ENCODE peak calls at places on chromosomes 5 and 9, in eight cellular contexts. R is Karpas-422, C is GM23248, L is OCI-LY7, T is SK-N-SH, E is GM23338, O is HCT116, Z is hepatocyte. S is an unnamed sample.
A peak's percentile ranks its signal among the peaks of the same experiment; 100 is the strongest.

GRCh38 chr5:149445739-149446369 is 66.8 kb upstream of the IL17B start:
- DNase-seq in O (no peak), Z (peak; percentile 85), R (no peak), E (no peak), T (no peak), L (no peak), C (peak; percentile 97), S (peak; percentile 41)

GRCh38 chr9:34985311-34985899 is 4.1 kb upstream of the DNAJB5 start:
- DNase-seq in R (peak; percentile 88), L (peak; percentile 76), T (peak; percentile 68), E (peak; percentile 84), C (peak; percentile 70), O (peak; percentile 59), Z (peak; percentile 79), S (no peak)

GRCh38 chr9:120571443-120572257 is 8.3 kb downstream of the CDK5RAP2 start:
- DNase-seq in T (peak; percentile 36), Z (peak; percentile 64), O (no peak), L (no peak), E (no peak), R (no peak), C (peak; percentile 92), S (no peak)

GRCh38 chr9:129432671-129433154 is 188.2 kb downstream of the C9orf50 start:
- DNase-seq in R (no peak), L (no peak), E (no peak), C (no peak), O (no peak), Z (no peak), T (peak; percentile 67), S (no peak)

GRCh38 chr9:135951889-135952663 is 9.1 kb downstream of the UBAC1 start:
- DNase-seq in C (no peak), Z (peak; percentile 67), R (no peak), T (no peak), O (peak; percentile 56), E (no peak), L (no peak), S (no peak)

GRCh38 chr5:178793156-178793555 is 62.7 kb upstream of the ZNF354A start:
- DNase-seq in E (peak; percentile 90), O (peak; percentile 16), Z (peak; percentile 39), T (peak; percentile 71), C (no peak), L (peak; percentile 35), R (peak; percentile 71), S (peak; percentile 19)

GRCh38 chr5:172052454-172053236 is 46.2 kb upstream of the FBXW11 start:
- DNase-seq in E (no peak), Z (no peak), R (no peak), C (peak; percentile 84), L (no peak), T (no peak), O (no peak), S (no peak)

GRCh38 chr9:35844628-35845301 is 15.7 kb downstream of the TMEM8B start:
- DNase-seq in E (peak; percentile 64), T (no peak), Z (peak; percentile 76), C (peak; percentile 97), L (peak; percentile 76), O (peak; percentile 26), R (peak; percentile 72), S (peak; percentile 83)

GRCh38 chr5:36090033-36090432 is 23.4 kb upstream of the UGT3A2 start:
- DNase-seq in E (peak; percentile 87), O (peak; percentile 29), C (peak; percentile 50), R (peak; percentile 68), L (peak; percentile 32), T (peak; percentile 4), Z (peak; percentile 43), S (peak; percentile 57)

GRCh38 chr5:151733727-151734408 is 24.6 kb downstream of the ATOX1 start:
- DNase-seq in Z (no peak), R (no peak), O (no peak), T (no peak), C (peak; percentile 86), E (no peak), L (no peak), S (no peak)

GRCh38 chr5:143401846-143402463 is 1.5 kb downstream of the NR3C1 start:
- DNase-seq in R (peak; percentile 87), O (no peak), E (no peak), C (peak; percentile 49), L (no peak), Z (peak; percentile 4), T (no peak), S (no peak)

GRCh38 chr9:38761999-38762398 is 42.1 kb upstream of the FAM240B start:
- DNase-seq in R (no peak), E (peak; percentile 13), T (peak; percentile 75), Z (no peak), L (no peak), C (no peak), O (no peak), S (no peak)

GRCh38 chr5:54160329-54160728 is 150.0 kb downstream of the ARL15 start:
- DNase-seq in L (no peak), E (no peak), T (no peak), C (no peak), O (no peak), R (no peak), Z (no peak), S (no peak)

GRCh38 chr9:121138973-121139372 is 62.7 kb downstream of the RAB14 start:
- DNase-seq in E (no peak), O (no peak), L (no peak), Z (no peak), C (no peak), R (no peak), T (no peak), S (no peak)

GRCh38 chr9:8674550-8674949 is 875.0 kb upstream of the DMAC1 start:
- DNase-seq in E (no peak), T (no peak), R (no peak), Z (no peak), O (no peak), L (no peak), C (no peak), S (no peak)

GRCh38 chr9:127204771-127205470 is 59.7 kb upstream of the GARNL3 start:
- DNase-seq in C (peak; percentile 76), E (peak; percentile 44), T (peak; percentile 62), L (peak; percentile 35), Z (peak; percentile 43), O (no peak), R (peak; percentile 59), S (no peak)

GRCh38 chr5:38650540-38651275 is 94.3 kb upstream of the LIFR start:
- DNase-seq in E (no peak), R (no peak), O (no peak), T (no peak), L (no peak), C (peak; percentile 46), Z (no peak), S (no peak)

GRCh38 chr9:101029300-101030021 is 934 bp downstream of the PLPPR1 start:
- DNase-seq in L (no peak), E (peak; percentile 34), T (peak; percentile 4), O (no peak), R (no peak), C (no peak), Z (peak; percentile 16), S (no peak)

DNA sequence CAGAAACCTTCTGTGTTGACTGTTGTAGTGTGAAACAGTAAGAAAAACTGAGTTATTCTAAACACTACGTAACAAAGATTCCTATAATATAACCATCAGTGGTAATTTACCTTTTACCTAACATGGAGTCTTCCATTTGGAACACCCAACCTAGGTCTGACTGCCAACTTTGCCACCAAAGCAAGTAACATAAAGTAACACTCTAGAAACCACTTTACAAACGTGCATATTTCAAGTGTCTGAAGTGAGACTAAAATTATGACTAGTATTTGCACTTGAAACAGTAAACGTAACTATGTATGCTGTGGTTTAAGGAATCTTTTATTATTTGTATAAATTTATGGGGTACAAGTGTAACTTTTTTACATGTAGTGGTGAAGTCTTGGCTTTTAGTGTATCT is 95.6 kb downstream of the SERINC5 start:
- DNase-seq in E (no peak), L (no peak), R (no peak), O (no peak), T (no peak), Z (no peak), C (no peak), S (no peak)
- H3K9me2 ChIP-seq in E (no peaks in the 10 kb centered on the region), L (no peaks in the 10 kb centered on the region), R (no peaks in the 10 kb centered on the region), O (no peaks in the 10 kb centered on the region), T (no peaks in the 10 kb centered on the region), Z (no peaks in the 10 kb centered on the region), C (no peaks in the 10 kb centered on the region), S (peaks cover 4% of the 10 kb centered on the region)

GRCh38 chr5:167699434-167699833 is 592.0 kb upstream of the WWC1 start:
- DNase-seq in Z (peak; percentile 82), L (no peak), R (no peak), T (no peak), E (peak; percentile 91), C (peak; percentile 99), O (peak; percentile 97), S (peak; percentile 79)
- H3K9me2 ChIP-seq in Z (no peaks in the 10 kb centered on the region), L (no peaks in the 10 kb centered on the region), R (no peaks in the 10 kb centered on the region), T (no peaks in the 10 kb centered on the region), E (no peaks in the 10 kb centered on the region), C (no peaks in the 10 kb centered on the region), O (no peaks in the 10 kb centered on the region), S (no peaks in the 10 kb centered on the region)

GRCh38 chr5:94623026-94623425 is 4.6 kb downstream of the SLF1 start:
- DNase-seq in R (no peak), C (peak; percentile 3), Z (no peak), T (no peak), L (no peak), O (no peak), E (no peak), S (no peak)

GRCh38 chr5:94618493-94619328 is at the start of the genes KIAA0825 and SLF1:
- DNase-seq in C (peak; percentile 97), Z (peak; percentile 94), L (peak; percentile 89), R (peak; percentile 93), O (peak; percentile 74), E (peak; percentile 97), T (peak; percentile 87), S (peak; percentile 82)

GRCh38 chr5:94621763-94622162 is 3.3 kb downstream of the SLF1 start:
- DNase-seq in O (no peak), R (peak; percentile 51), Z (no peak), C (no peak), E (no peak), T (no peak), L (peak; percentile 40), S (no peak)

GRCh38 chr5:94618029-94618492 is 343 bp downstream of the KIAA0825 start:
- DNase-seq in L (peak; percentile 16), Z (peak; percentile 77), R (peak; percentile 67), T (peak; percentile 50), O (peak; percentile 36), E (peak; percentile 65), C (peak; percentile 83), S (peak; percentile 57)

GRCh38 chr5:94620257-94620656 is 1.8 kb downstream of the SLF1 start:
- DNase-seq in O (no peak), L (no peak), E (no peak), Z (no peak), R (no peak), C (no peak), T (no peak), S (no peak)
- H3K9me2 ChIP-seq in O (no peaks in the 10 kb centered on the region), L (no peaks in the 10 kb centered on the region), E (no peaks in the 10 kb centered on the region), Z (no peaks in the 10 kb centered on the region), R (no peaks in the 10 kb centered on the region), C (no peaks in the 10 kb centered on the region), T (no peaks in the 10 kb centered on the region), S (no peaks in the 10 kb centered on the region)

DNA sequence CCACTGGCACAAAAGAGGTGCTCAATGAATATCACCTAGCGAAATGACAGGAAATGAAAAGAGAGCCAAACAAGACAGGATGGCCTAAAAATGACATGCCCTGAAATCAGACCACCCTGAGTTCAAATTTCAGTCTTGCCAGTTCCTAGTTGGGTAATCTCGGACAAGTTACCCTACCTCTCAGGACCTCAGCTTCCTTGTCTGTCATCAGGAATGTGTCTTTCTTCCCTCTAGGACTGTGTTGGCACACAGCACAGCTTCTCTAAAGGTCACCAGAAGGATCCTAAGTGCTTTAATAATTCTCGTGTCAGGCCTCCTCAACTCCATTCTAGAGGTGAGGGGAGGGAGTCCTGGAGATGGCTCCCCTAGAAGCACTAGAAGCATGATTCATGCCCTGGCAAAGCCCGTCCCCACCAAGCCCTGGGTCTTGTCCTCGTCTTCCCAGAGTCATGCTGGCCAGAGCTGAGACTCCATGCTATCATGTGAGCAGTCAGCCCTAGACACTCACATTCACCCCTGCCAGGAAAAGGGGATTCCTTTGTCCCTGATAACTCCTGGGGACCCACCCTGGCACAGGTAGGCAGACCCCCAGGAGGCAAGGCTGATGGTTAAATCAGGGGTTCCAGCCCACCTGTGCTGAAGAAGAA is 128.8 kb upstream of the HAND1 start:
- DNase-seq in O (no peak), L (no peak), T (no peak), E (no peak), C (no peak), R (no peak), Z (no peak), S (no peak)
- H3K9me2 ChIP-seq in O (no peaks in the 10 kb centered on the region), L (no peaks in the 10 kb centered on the region), T (no peaks in the 10 kb centered on the region), E (no peaks in the 10 kb centered on the region), C (no peaks in the 10 kb centered on the region), R (no peaks in the 10 kb centered on the region), Z (no peaks in the 10 kb centered on the region), S (no peaks in the 10 kb centered on the region)

S was measured in PC-9.